ENCODE peak calls at places on chromosomes 7 and 10, in five cellular contexts. W is AG10803, V is fibroblast of lung, I is fibroblast of mammary gland, X is A549. K is an unnamed sample.

GRCh38 chr10:14362098-14362497 is 31.4 kb upstream of the FRMD4A start:
- DNase-seq in W (peak; percentile 31), V (no peak), I (no peak), X (no peak), K (no peak)

GRCh38 chr7:106099539-106099938 is 12.6 kb downstream of the SYPL1 start:
- DNase-seq in W (no peak), V (no peak), I (no peak), X (no peak), K (no peak)

GRCh38 chr7:2572101-2572842 is 13.5 kb downstream of the IQCE start:
- DNase-seq in W (no peak), V (peak; percentile 57), I (peak; percentile 78), X (no peak), K (no peak)

GRCh38 chr7:121026577-121027111 is 38.1 kb downstream of the CPED1 start:
- DNase-seq in W (no peak), V (no peak), I (no peak), X (no peak), K (no peak)

GRCh38 chr7:121020243-121020642 is 31.7 kb downstream of the CPED1 start:
- DNase-seq in W (peak; percentile 43), V (peak; percentile 78), I (peak; percentile 76), X (no peak), K (no peak)

GRCh38 chr7:91264083-91264923 is at the start of gene FZD1:
- DNase-seq in W (peak; percentile 99), V (peak; percentile 99), I (peak; percentile 97), X (peak; percentile 96), K (peak; percentile 96)

GRCh38 chr10:44419790-44420549 is 35.1 kb upstream of the CXCL12 start:
- DNase-seq in W (no peak), V (no peak), I (no peak), X (no peak), K (no peak)

GRCh38 chr10:102065561-102066420 is 642 bp downstream of the HPS6 start:
- DNase-seq in W (peak; percentile 25), V (no peak), I (no peak), X (peak; percentile 48), K (no peak)

GRCh38 chr10:3222068-3222467 is 49.5 kb upstream of the PITRM1 start:
- DNase-seq in W (peak; percentile 53), V (peak; percentile 28), I (peak; percentile 88), X (peak; percentile 41), K (peak; percentile 39)

GRCh38 chr10:15440204-15440711 is 69.2 kb upstream of the FAM171A1 start:
- DNase-seq in W (no peak), V (no peak), I (no peak), X (no peak), K (no peak)

GRCh38 chr10:34723746-34724145 is 91.3 kb downstream of the PARD3 start:
- DNase-seq in W (peak; percentile 77), V (peak; percentile 85), I (peak; percentile 82), X (peak; percentile 54), K (peak; percentile 48)

GRCh38 chr10:42941245-42941644 is 135.6 kb upstream of the RET start:
- DNase-seq in W (no peak), V (no peak), I (no peak), X (no peak), K (no peak)

GRCh38 chr10:29409241-29410051 is 120.6 kb downstream of the LYZL1 start:
- DNase-seq in W (peak; percentile 67), V (peak; percentile 72), I (peak; percentile 63), X (peak; percentile 79), K (peak; percentile 14)

GRCh38 chr7:106190589-106191330 is 78.6 kb upstream of the SYPL1 start:
- DNase-seq in W (no peak), V (no peak), I (no peak), X (no peak), K (no peak)

DNA sequence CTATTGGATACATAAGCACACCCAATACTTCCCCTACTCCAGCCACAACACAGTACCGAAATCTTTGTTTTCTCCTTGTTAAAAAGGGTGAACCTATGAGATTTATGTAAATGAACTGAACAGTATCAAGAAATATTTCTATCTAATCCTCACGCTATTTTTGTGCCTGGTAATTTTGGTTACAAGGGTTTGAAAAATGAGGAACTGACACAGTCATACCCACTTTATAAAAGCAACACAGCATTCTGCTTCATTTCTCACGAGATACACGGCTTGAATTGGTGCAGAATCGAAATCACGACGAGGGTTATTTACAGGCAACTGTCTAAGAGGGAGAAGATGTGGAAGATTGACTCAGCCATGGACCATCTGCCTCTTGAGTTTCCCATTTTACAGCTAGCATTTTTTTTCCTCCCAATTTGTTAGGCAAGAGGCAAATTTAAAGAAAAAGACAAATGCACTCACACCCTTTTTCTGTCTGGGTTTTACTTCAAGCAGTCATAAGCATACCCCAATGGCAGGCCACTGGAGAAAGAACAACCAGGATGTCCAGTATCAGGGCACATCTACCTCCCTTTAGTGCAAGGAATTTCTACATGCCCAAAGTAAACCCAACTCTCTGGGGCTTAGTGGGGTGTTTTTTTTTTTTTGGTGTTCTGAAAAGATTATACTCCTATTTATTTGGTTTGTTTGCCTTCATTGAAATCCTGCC is 108.1 kb downstream of the ITGB8 start:
- DNase-seq in W (no peak), V (no peak), I (no peak), X (no peak), K (peak; percentile 35)
- H3K4me3 ChIP-seq in W (no peak overlapping the region), V (no peak overlapping the region), I (no peak overlapping the region), X (no peak overlapping the region), K (no peak overlapping the region)

DNA sequence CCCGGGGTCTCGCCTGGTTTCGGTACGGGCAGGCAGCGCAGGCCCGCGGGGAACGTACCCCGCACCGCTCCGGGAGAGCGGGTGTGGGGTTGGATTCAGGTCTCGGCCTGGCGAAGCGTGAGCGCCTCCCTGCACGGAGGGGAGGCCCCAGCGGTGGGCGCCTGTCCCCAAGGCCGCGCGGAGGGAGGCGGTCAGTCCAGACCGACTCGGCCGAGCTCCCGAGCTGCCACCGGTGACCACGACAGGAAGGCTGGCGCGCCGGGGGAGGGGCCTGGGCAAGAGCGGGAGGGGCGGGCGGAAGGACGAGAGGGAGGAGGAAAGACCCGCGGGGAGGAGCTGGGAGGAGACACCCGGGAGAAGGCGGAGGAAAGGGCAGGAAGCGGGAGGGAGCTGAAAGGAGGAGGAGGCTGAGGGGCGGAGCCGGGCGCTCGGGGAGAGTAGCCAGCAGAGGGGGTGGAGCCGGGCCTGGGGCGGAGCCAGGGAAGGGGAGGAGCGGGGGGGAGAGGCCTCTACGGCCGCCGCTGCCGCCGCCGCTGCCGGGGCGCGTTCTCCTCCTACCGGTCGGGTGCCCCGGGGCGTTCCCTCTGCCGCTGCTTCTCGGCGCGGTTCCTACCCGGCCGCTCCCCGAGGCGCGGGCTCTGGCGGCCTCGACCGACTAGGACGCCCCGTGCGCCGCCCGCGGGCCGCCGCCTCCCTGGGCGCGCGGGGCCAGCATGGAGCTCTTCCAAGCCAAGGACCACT is at the start of gene INPP5F:
- DNase-seq in W (peak; percentile 97), V (peak; percentile 97), I (peak; percentile 95), X (peak; percentile 96), K (peak; percentile 86)
- TF ChIP-seq CTCF in W (peak; percentile 18), V (peak; percentile 18), I (no peak), X (peak; percentile 24), K (peak; percentile 4)

DNA sequence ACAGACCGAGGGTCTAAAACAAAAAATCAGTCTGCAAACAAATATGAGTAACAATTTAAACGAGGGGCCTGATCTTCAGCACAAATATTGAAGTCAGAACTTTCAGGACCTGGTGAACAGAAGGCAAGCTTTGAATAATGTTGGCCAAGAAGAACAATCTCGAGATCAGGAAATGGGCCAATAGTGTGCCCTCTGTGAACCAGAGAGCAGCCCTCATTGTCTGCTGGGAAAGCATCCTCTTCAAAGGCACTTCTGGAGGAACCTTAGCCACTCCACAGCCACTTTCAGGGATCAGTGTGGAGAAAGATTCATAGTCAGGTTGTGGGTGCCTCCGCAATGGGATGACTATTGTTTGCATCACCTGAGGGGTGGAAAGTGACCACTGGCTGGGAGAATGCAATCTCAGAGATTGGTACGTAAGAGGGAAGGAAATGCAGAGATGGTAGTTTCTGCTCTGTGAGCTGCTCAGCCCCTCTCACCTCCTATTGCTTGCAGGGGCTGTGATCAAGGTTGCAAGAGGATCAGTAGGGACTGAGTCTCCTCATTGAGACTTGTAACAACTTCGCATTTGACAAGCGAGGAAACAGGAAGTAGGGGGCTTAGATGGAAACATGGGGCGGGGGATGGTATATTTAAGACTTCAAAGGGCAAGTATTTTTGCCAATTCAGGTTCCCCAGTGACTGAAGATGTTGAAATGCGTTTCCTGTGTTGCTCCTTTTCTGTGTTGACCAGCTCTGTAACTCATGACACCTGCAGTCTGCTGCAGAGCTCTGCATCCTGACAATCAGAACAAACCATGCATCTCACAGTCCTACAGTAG is 28.4 kb upstream of the IFRD1 start:
- DNase-seq in W (no peak), V (no peak), I (peak; percentile 10), X (peak; percentile 16), K (no peak)
- H3K4me3 ChIP-seq in W (no peak overlapping the region), V (no peak overlapping the region), I (no peak overlapping the region), X (no peak overlapping the region), K (no peak overlapping the region)

GRCh38 chr7:150874401-150875198 is 22.3 kb downstream of the AOC1 start:
- DNase-seq in W (no peak), V (no peak), I (peak; percentile 98), X (no peak), K (no peak)

GRCh38 chr7:150876817-150877526 is 24.7 kb downstream of the AOC1 start:
- DNase-seq in W (peak; percentile 74), V (peak; percentile 53), I (peak; percentile 95), X (peak; percentile 76), K (no peak)

GRCh38 chr7:150879345-150879744 is 27.0 kb downstream of the AOC1 start:
- DNase-seq in W (no peak), V (no peak), I (peak; percentile 43), X (no peak), K (no peak)

GRCh38 chr7:150877545-150877944 is 25.2 kb downstream of the AOC1 start:
- DNase-seq in W (no peak), V (no peak), I (no peak), X (no peak), K (no peak)

GRCh38 chr7:150875791-150876190 is 23.5 kb downstream of the AOC1 start:
- DNase-seq in W (no peak), V (no peak), I (peak; percentile 34), X (peak; percentile 30), K (no peak)
- TF ChIP-seq CTCF in W (peak; percentile 13), V (peak; percentile 10), I (peak; percentile 7), X (no peak), K (no peak)

GRCh38 chr7:47453093-47454056 is 128.5 kb downstream of the TNS3 start:
- DNase-seq in W (peak; percentile 92), V (peak; percentile 96), I (peak; percentile 97), X (no peak), K (peak; percentile 78)
- H3K4me3 ChIP-seq in W (peak overlapping the region; percentile 27), V (no peak overlapping the region), I (no peak overlapping the region), X (no peak overlapping the region), K (no peak overlapping the region)

GRCh38 chr10:110918633-110919348 is at the start of gene BBIP1:
- DNase-seq in W (peak; percentile 100), V (peak; percentile 100), I (peak; percentile 100), X (peak; percentile 99), K (peak; percentile 100)
- TF ChIP-seq CTCF in W (no peak), V (no peak), I (no peak), X (no peak), K (no peak)

GRCh38 chr7:97873606-97874005 is 1.4 kb upstream of the ASNS start:
- DNase-seq in W (no peak), V (no peak), I (no peak), X (no peak), K (no peak)
- H3K4me3 ChIP-seq in W (no peak overlapping the region), V (no peak overlapping the region), I (no peak overlapping the region), X (no peak overlapping the region), K (no peak overlapping the region)

DNA sequence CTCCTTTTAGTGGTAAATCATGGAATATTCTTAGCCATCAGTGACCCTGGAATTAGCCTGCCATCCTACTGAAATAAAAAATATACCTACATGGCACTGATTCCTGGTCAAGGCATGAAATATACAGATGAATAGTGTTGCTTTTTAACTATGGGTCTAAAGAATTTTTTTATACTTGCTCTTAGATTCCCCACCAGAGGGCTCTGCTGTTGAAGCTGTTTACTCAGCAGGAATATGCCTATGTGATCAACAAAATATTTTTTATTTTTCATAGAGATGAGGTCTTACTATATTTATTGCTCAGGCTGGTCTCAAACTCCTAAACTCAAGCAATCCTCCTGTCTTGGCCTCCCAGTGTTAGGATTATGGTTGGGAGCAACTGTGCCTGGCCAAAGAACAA is 13.5 kb downstream of the ZC3HC1 start:
- DNase-seq in W (peak; percentile 12), V (peak; percentile 37), I (peak; percentile 16), X (peak; percentile 24), K (no peak)
- TF ChIP-seq CTCF in W (peak; percentile 46), V (peak; percentile 57), I (peak; percentile 44), X (peak; percentile 54), K (peak; percentile 38)

K was measured in AG09309.